ENCODE peak calls at places on chromosomes 11 and 22, in eight cellular contexts. One of them, this sample, is unnamed.

GRCh38 chr11:783581-784015 is 6.3 kb downstream of the CEND1 start:
- DNase-seq in NCI-H345: no peak
- DNase-seq in Peyer's patch: peak
- DNase-seq in head of caudate nucleus: peak
- DNase-seq in brain microvascular endothelial cell: peak
- DNase-seq in spleen: peak
- DNase-seq in GF-D8: no peak
- DNase-seq in CD8-positive, alpha-beta T cell: no peak
- DNase-seq in this sample: no peak

GRCh38 chr11:134145715-134146114 is 76.8 kb downstream of the JAM3 start:
- DNase-seq in NCI-H345: peak
- DNase-seq in Peyer's patch: no peak
- DNase-seq in head of caudate nucleus: no peak
- DNase-seq in brain microvascular endothelial cell: no peak
- DNase-seq in spleen: no peak
- DNase-seq in GF-D8: no peak
- DNase-seq in CD8-positive, alpha-beta T cell: no peak
- DNase-seq in this sample: no peak

GRCh38 chr11:60871378-60872061 is 4.2 kb downstream of the ZP1 start:
- DNase-seq in NCI-H345: no peak
- DNase-seq in Peyer's patch: peak
- DNase-seq in head of caudate nucleus: no peak
- DNase-seq in brain microvascular endothelial cell: peak
- DNase-seq in spleen: peak
- DNase-seq in GF-D8: no peak
- DNase-seq in CD8-positive, alpha-beta T cell: no peak
- DNase-seq in this sample: peak

GRCh38 chr11:125384825-125385224 is 111.2 kb downstream of the FEZ1 start:
- DNase-seq in NCI-H345: no peak
- DNase-seq in Peyer's patch: no peak
- DNase-seq in head of caudate nucleus: no peak
- DNase-seq in brain microvascular endothelial cell: no peak
- DNase-seq in spleen: no peak
- DNase-seq in GF-D8: no peak
- DNase-seq in CD8-positive, alpha-beta T cell: no peak
- DNase-seq in this sample: no peak

GRCh38 chr11:32032478-32032877 is 58.4 kb upstream of the RCN1 start:
- DNase-seq in NCI-H345: no peak
- DNase-seq in Peyer's patch: no peak
- DNase-seq in head of caudate nucleus: no peak
- DNase-seq in brain microvascular endothelial cell: no peak
- DNase-seq in spleen: no peak
- DNase-seq in GF-D8: no peak
- DNase-seq in CD8-positive, alpha-beta T cell: no peak
- DNase-seq in this sample: no peak

GRCh38 chr11:107924306-107924705 is 3.9 kb upstream of the RAB39A start:
- DNase-seq in NCI-H345: no peak
- DNase-seq in Peyer's patch: no peak
- DNase-seq in head of caudate nucleus: no peak
- DNase-seq in brain microvascular endothelial cell: no peak
- DNase-seq in spleen: no peak
- DNase-seq in GF-D8: no peak
- DNase-seq in CD8-positive, alpha-beta T cell: no peak
- DNase-seq in this sample: no peak

GRCh38 chr11:64566042-64566914 is 24.7 kb upstream of the SLC22A12 start:
- DNase-seq in NCI-H345: peak
- DNase-seq in Peyer's patch: no peak
- DNase-seq in head of caudate nucleus: peak
- DNase-seq in brain microvascular endothelial cell: peak
- DNase-seq in spleen: peak
- DNase-seq in GF-D8: no peak
- DNase-seq in CD8-positive, alpha-beta T cell: no peak
- DNase-seq in this sample: no peak

GRCh38 chr22:46303347-46303965 is 6.8 kb downstream of the GTSE1 start:
- DNase-seq in NCI-H345: no peak
- DNase-seq in Peyer's patch: no peak
- DNase-seq in head of caudate nucleus: no peak
- DNase-seq in brain microvascular endothelial cell: no peak
- DNase-seq in spleen: no peak
- DNase-seq in GF-D8: no peak
- DNase-seq in CD8-positive, alpha-beta T cell: no peak
- DNase-seq in this sample: no peak

GRCh38 chr11:30499940-30500339 is 86.2 kb downstream of the MPPED2 start:
- DNase-seq in NCI-H345: no peak
- DNase-seq in Peyer's patch: no peak
- DNase-seq in head of caudate nucleus: no peak
- DNase-seq in brain microvascular endothelial cell: no peak
- DNase-seq in spleen: no peak
- DNase-seq in GF-D8: no peak
- DNase-seq in CD8-positive, alpha-beta T cell: no peak
- DNase-seq in this sample: no peak

GRCh38 chr11:16825091-16825490 is 86.6 kb downstream of the C11orf58 start:
- DNase-seq in NCI-H345: no peak
- DNase-seq in Peyer's patch: no peak
- DNase-seq in head of caudate nucleus: no peak
- DNase-seq in brain microvascular endothelial cell: no peak
- DNase-seq in spleen: no peak
- DNase-seq in GF-D8: no peak
- DNase-seq in CD8-positive, alpha-beta T cell: no peak
- DNase-seq in this sample: no peak

GRCh38 chr11:119258180-119258579 is 52.0 kb downstream of the CBL start:
- DNase-seq in NCI-H345: no peak
- DNase-seq in Peyer's patch: no peak
- DNase-seq in head of caudate nucleus: no peak
- DNase-seq in brain microvascular endothelial cell: no peak
- DNase-seq in spleen: no peak
- DNase-seq in GF-D8: no peak
- DNase-seq in CD8-positive, alpha-beta T cell: no peak
- DNase-seq in this sample: no peak

GRCh38 chr11:22337571-22338464 is at the start of gene SLC17A6:
- DNase-seq in NCI-H345: peak
- DNase-seq in Peyer's patch: no peak
- DNase-seq in head of caudate nucleus: no peak
- DNase-seq in brain microvascular endothelial cell: peak
- DNase-seq in spleen: no peak
- DNase-seq in GF-D8: no peak
- DNase-seq in CD8-positive, alpha-beta T cell: no peak
- DNase-seq in this sample: no peak

GRCh38 chr11:9146477-9146876 is 55.1 kb upstream of the SCUBE2 start:
- DNase-seq in NCI-H345: peak
- DNase-seq in Peyer's patch: no peak
- DNase-seq in head of caudate nucleus: no peak
- DNase-seq in brain microvascular endothelial cell: no peak
- DNase-seq in spleen: no peak
- DNase-seq in GF-D8: no peak
- DNase-seq in CD8-positive, alpha-beta T cell: no peak
- DNase-seq in this sample: no peak

GRCh38 chr11:123363556-123363955 is 66.5 kb upstream of the GRAMD1B start:
- DNase-seq in NCI-H345: no peak
- DNase-seq in Peyer's patch: no peak
- DNase-seq in head of caudate nucleus: no peak
- DNase-seq in brain microvascular endothelial cell: no peak
- DNase-seq in spleen: no peak
- DNase-seq in GF-D8: no peak
- DNase-seq in CD8-positive, alpha-beta T cell: no peak
- DNase-seq in this sample: no peak

GRCh38 chr11:95140397-95141030 is 50.9 kb downstream of the ENDOD1 start:
- DNase-seq in NCI-H345: no peak
- DNase-seq in Peyer's patch: no peak
- DNase-seq in head of caudate nucleus: no peak
- DNase-seq in brain microvascular endothelial cell: peak
- DNase-seq in spleen: no peak
- DNase-seq in GF-D8: no peak
- DNase-seq in CD8-positive, alpha-beta T cell: no peak
- DNase-seq in this sample: no peak

GRCh38 chr11:62752177-62752785 is 1.7 kb downstream of the ZBTB3 start:
- DNase-seq in NCI-H345: no peak
- DNase-seq in Peyer's patch: no peak
- DNase-seq in head of caudate nucleus: no peak
- DNase-seq in brain microvascular endothelial cell: no peak
- DNase-seq in spleen: no peak
- DNase-seq in GF-D8: no peak
- DNase-seq in CD8-positive, alpha-beta T cell: no peak
- DNase-seq in this sample: no peak

GRCh38 chr22:37887610-37888378 is 18.3 kb upstream of the MICALL1 start:
- DNase-seq in NCI-H345: no peak
- DNase-seq in Peyer's patch: no peak
- DNase-seq in head of caudate nucleus: peak
- DNase-seq in brain microvascular endothelial cell: peak
- DNase-seq in spleen: no peak
- DNase-seq in GF-D8: no peak
- DNase-seq in CD8-positive, alpha-beta T cell: no peak
- DNase-seq in this sample: peak

This sample was measured in brain pericyte.